ENCODE peak calls at places on chromosomes 6 and 20, in nine cellular contexts. Y, E, Q, V, W, C, M, I and F are unnamed samples.
A peak's percentile ranks its signal among the peaks of the same experiment; 100 is the strongest.

GRCh38 chr6:159729598-159729997 is 2.3 kb downstream of the WTAP start:
- DNase-seq in Y (no peak), E (no peak), Q (peak; percentile 9), V (peak; percentile 52), W (no peak), C (no peak), M (no peak), I (no peak), F (no peak)

GRCh38 chr6:127100510-127101140 is 17.8 kb upstream of the RSPO3 start:
- DNase-seq in Y (no peak), E (no peak), Q (peak; percentile 24), V (peak; percentile 25), W (no peak), C (no peak), M (no peak), I (no peak), F (no peak)

GRCh38 chr6:129893513-129894098 is 32.5 kb upstream of the TMEM244 start:
- DNase-seq in Y (no peak), E (no peak), Q (peak; percentile 47), V (peak; percentile 59), W (no peak), C (no peak), M (no peak), I (peak; percentile 14), F (peak; percentile 6)

GRCh38 chr6:141077355-141078333 is 1055.1 kb upstream of the GJE1 start:
- DNase-seq in Y (peak; percentile 28), E (peak; percentile 15), Q (peak; percentile 67), V (peak; percentile 81), W (no peak), C (no peak), M (no peak), I (peak; percentile 48), F (no peak)

GRCh38 chr20:41734506-41734945 is 116.3 kb upstream of the CHD6 start:
- DNase-seq in Y (peak; percentile 47), E (peak; percentile 64), Q (peak; percentile 90), V (peak; percentile 50), W (peak; percentile 45), C (peak; percentile 0), M (peak; percentile 52), I (peak; percentile 45), F (peak; percentile 22)

GRCh38 chr20:57657537-57658446 is 37.6 kb upstream of the ZBP1 start:
- DNase-seq in Y (peak; percentile 2), E (peak; percentile 24), Q (peak; percentile 88), V (peak; percentile 14), W (peak; percentile 65), C (no peak), M (peak; percentile 15), I (no peak), F (no peak)

GRCh38 chr20:21508230-21509078 is 5.4 kb downstream of the NKX2-2 start:
- DNase-seq in Y (no peak), E (peak; percentile 20), Q (no peak), V (no peak), W (no peak), C (peak; percentile 49), M (no peak), I (no peak), F (peak; percentile 83)

GRCh38 chr20:11329271-11329670 is 588.4 kb upstream of the BTBD3 start:
- DNase-seq in Y (no peak), E (no peak), Q (no peak), V (no peak), W (no peak), C (no peak), M (no peak), I (peak; percentile 27), F (no peak)

GRCh38 chr6:142406131-142406530 is 104.3 kb downstream of the ADGRG6 start:
- DNase-seq in Y (no peak), E (no peak), Q (peak; percentile 45), V (no peak), W (no peak), C (no peak), M (peak; percentile 39), I (no peak), F (no peak)

GRCh38 chr6:33886673-33887144 is 82.9 kb upstream of the MLN start:
- DNase-seq in Y (no peak), E (no peak), Q (no peak), V (no peak), W (no peak), C (no peak), M (no peak), I (peak; percentile 30), F (no peak)

GRCh38 chr20:45969712-45970634 is 2.0 kb downstream of the ZNF335 start:
- DNase-seq in Y (peak; percentile 33), E (peak; percentile 75), Q (peak; percentile 91), V (peak; percentile 70), W (no peak), C (no peak), M (peak; percentile 24), I (peak; percentile 62), F (peak; percentile 27)

GRCh38 chr20:11891081-11891826 is 26.4 kb upstream of the BTBD3 start:
- DNase-seq in Y (peak; percentile 67), E (peak; percentile 78), Q (peak; percentile 54), V (no peak), W (peak; percentile 75), C (peak; percentile 24), M (peak; percentile 48), I (peak; percentile 53), F (peak; percentile 74)

GRCh38 chr6:151436814-151437213 is 15.1 kb downstream of the RMND1 start:
- DNase-seq in Y (no peak), E (no peak), Q (no peak), V (no peak), W (no peak), C (no peak), M (no peak), I (no peak), F (no peak)

GRCh38 chr6:150934380-150934779 is 68.9 kb downstream of the MTHFD1L start:
- DNase-seq in Y (no peak), E (no peak), Q (peak; percentile 26), V (no peak), W (no peak), C (no peak), M (no peak), I (peak; percentile 80), F (no peak)

GRCh38 chr20:44810391-44811149 is at the start of gene RIMS4:
- DNase-seq in Y (peak; percentile 35), E (peak; percentile 94), Q (no peak), V (no peak), W (no peak), C (no peak), M (no peak), I (no peak), F (no peak)

GRCh38 chr6:109713097-109713496 is 22.0 kb downstream of the FIG4 start:
- DNase-seq in Y (no peak), E (no peak), Q (no peak), V (no peak), W (no peak), C (no peak), M (no peak), I (peak; percentile 54), F (no peak)

GRCh38 chr6:148999921-149000589 is 253.2 kb downstream of the UST start:
- DNase-seq in Y (no peak), E (no peak), Q (no peak), V (no peak), W (peak; percentile 57), C (no peak), M (peak; percentile 55), I (peak; percentile 88), F (no peak)

GRCh38 chr20:61436268-61436667 is 184.2 kb downstream of the CDH4 start:
- DNase-seq in Y (no peak), E (no peak), Q (no peak), V (no peak), W (no peak), C (no peak), M (no peak), I (peak; percentile 89), F (no peak)

GRCh38 chr6:134517145-134517658 is 199.3 kb upstream of the SGK1 start:
- DNase-seq in Y (peak; percentile 15), E (peak; percentile 22), Q (peak; percentile 46), V (no peak), W (peak; percentile 87), C (no peak), M (peak; percentile 90), I (peak; percentile 88), F (peak; percentile 41)

GRCh38 chr6:107192739-107193296 is 77.5 kb upstream of the BEND3 start:
- DNase-seq in Y (no peak), E (no peak), Q (no peak), V (no peak), W (no peak), C (no peak), M (no peak), I (no peak), F (no peak)

GRCh38 chr6:5058254-5058653 is 26.9 kb upstream of the PPP1R3G start:
- DNase-seq in Y (no peak), E (no peak), Q (no peak), V (no peak), W (no peak), C (no peak), M (no peak), I (no peak), F (no peak)

GRCh38 chr20:63635431-63636141 is 8.7 kb upstream of the GMEB2 start:
- DNase-seq in Y (no peak), E (no peak), Q (no peak), V (peak; percentile 44), W (peak; percentile 69), C (no peak), M (no peak), I (peak; percentile 40), F (no peak)

GRCh38 chr6:105001063-105001462 is 44.2 kb downstream of the LIN28B start:
- DNase-seq in Y (no peak), E (no peak), Q (no peak), V (no peak), W (no peak), C (no peak), M (no peak), I (no peak), F (no peak)

GRCh38 chr6:105253787-105254186 is 74.0 kb upstream of the POPDC3 start:
- DNase-seq in Y (no peak), E (no peak), Q (no peak), V (no peak), W (no peak), C (no peak), M (no peak), I (no peak), F (no peak)

GRCh38 chr20:1979116-1979778 is 14.6 kb downstream of the PDYN start:
- DNase-seq in Y (no peak), E (no peak), Q (no peak), V (no peak), W (no peak), C (no peak), M (no peak), I (no peak), F (no peak)

GRCh38 chr6:12748815-12749521 is 32.4 kb downstream of the PHACTR1 start:
- DNase-seq in Y (peak; percentile 15), E (peak; percentile 87), Q (no peak), V (no peak), W (no peak), C (no peak), M (no peak), I (peak; percentile 4), F (no peak)

GRCh38 chr20:62461157-62461556 is 14.6 kb downstream of the GATA5 start:
- DNase-seq in Y (no peak), E (no peak), Q (peak; percentile 56), V (no peak), W (no peak), C (no peak), M (no peak), I (no peak), F (no peak)

GRCh38 chr6:36224918-36225461 is 28.4 kb downstream of the BRPF3 start:
- DNase-seq in Y (no peak), E (peak; percentile 33), Q (peak; percentile 79), V (no peak), W (no peak), C (no peak), M (no peak), I (peak; percentile 21), F (no peak)

GRCh38 chr6:3284436-3284876 is 25.7 kb downstream of the PSMG4 start:
- DNase-seq in Y (no peak), E (peak; percentile 75), Q (no peak), V (no peak), W (no peak), C (peak; percentile 22), M (no peak), I (no peak), F (peak; percentile 38)

GRCh38 chr20:44513871-44514270 is 8.0 kb downstream of the SERINC3 start:
- DNase-seq in Y (no peak), E (no peak), Q (no peak), V (no peak), W (no peak), C (no peak), M (no peak), I (no peak), F (no peak)

GRCh38 chr6:89310929-89311328 is 4.2 kb downstream of the GABRR2 start:
- DNase-seq in Y (no peak), E (no peak), Q (peak; percentile 33), V (no peak), W (no peak), C (no peak), M (no peak), I (peak; percentile 26), F (no peak)